ENCODE peak calls at places on chromosomes 3 and 15, in seven cellular contexts. One of them, this sample, is unnamed.
A peak's percentile ranks its signal among the peaks of the same experiment; 100 is the strongest.

GRCh38 chr3:13141991-13142412 is 68.8 kb upstream of the IQSEC1 start:
- DNase-seq in astrocyte: peak; percentile 33
- DNase-seq in HFF-Myc: peak; percentile 17
- DNase-seq in lung: no peak
- DNase-seq in neural crest cell: peak; percentile 70
- DNase-seq in progenitor cell of endocrine pancreas: peak; percentile 69
- DNase-seq in B cell: peak; percentile 32
- DNase-seq in this sample: peak; percentile 73

GRCh38 chr3:41682996-41683395 is 278.9 kb downstream of the ULK4 start:
- DNase-seq in astrocyte: peak; percentile 95
- DNase-seq in HFF-Myc: no peak
- DNase-seq in lung: no peak
- DNase-seq in neural crest cell: no peak
- DNase-seq in progenitor cell of endocrine pancreas: no peak
- DNase-seq in B cell: no peak
- DNase-seq in this sample: no peak

GRCh38 chr15:41865490-41866055 is 26.9 kb downstream of the PLA2G4B start:
- DNase-seq in astrocyte: no peak
- DNase-seq in HFF-Myc: no peak
- DNase-seq in lung: no peak
- DNase-seq in neural crest cell: no peak
- DNase-seq in progenitor cell of endocrine pancreas: no peak
- DNase-seq in B cell: no peak
- DNase-seq in this sample: no peak

GRCh38 chr3:55555866-55556621 is 68.9 kb upstream of the WNT5A start:
- DNase-seq in astrocyte: no peak
- DNase-seq in HFF-Myc: no peak
- DNase-seq in lung: no peak
- DNase-seq in neural crest cell: no peak
- DNase-seq in progenitor cell of endocrine pancreas: no peak
- DNase-seq in B cell: no peak
- DNase-seq in this sample: no peak

GRCh38 chr15:81853349-81853748 is 192.5 kb downstream of the MEX3B start:
- DNase-seq in astrocyte: no peak
- DNase-seq in HFF-Myc: no peak
- DNase-seq in lung: no peak
- DNase-seq in neural crest cell: no peak
- DNase-seq in progenitor cell of endocrine pancreas: no peak
- DNase-seq in B cell: no peak
- DNase-seq in this sample: no peak

GRCh38 chr3:196636369-196637349 is 2.8 kb upstream of the NRROS start:
- DNase-seq in astrocyte: no peak
- DNase-seq in HFF-Myc: no peak
- DNase-seq in lung: no peak
- DNase-seq in neural crest cell: no peak
- DNase-seq in progenitor cell of endocrine pancreas: no peak
- DNase-seq in B cell: no peak
- DNase-seq in this sample: no peak

GRCh38 chr15:98905981-98906711 is 101.4 kb downstream of the PGPEP1L start:
- DNase-seq in astrocyte: peak; percentile 44
- DNase-seq in HFF-Myc: no peak
- DNase-seq in lung: no peak
- DNase-seq in neural crest cell: no peak
- DNase-seq in progenitor cell of endocrine pancreas: no peak
- DNase-seq in B cell: no peak
- DNase-seq in this sample: no peak

GRCh38 chr3:53162672-53163458 is 1.9 kb downstream of the PRKCD start:
- DNase-seq in astrocyte: no peak
- DNase-seq in HFF-Myc: no peak
- DNase-seq in lung: no peak
- DNase-seq in neural crest cell: no peak
- DNase-seq in progenitor cell of endocrine pancreas: no peak
- DNase-seq in B cell: peak; percentile 74
- DNase-seq in this sample: no peak

GRCh38 chr3:117752984-117753717 is 1043.6 kb downstream of the TUSC7 start:
- DNase-seq in astrocyte: peak; percentile 76
- DNase-seq in HFF-Myc: no peak
- DNase-seq in lung: no peak
- DNase-seq in neural crest cell: no peak
- DNase-seq in progenitor cell of endocrine pancreas: no peak
- DNase-seq in B cell: no peak
- DNase-seq in this sample: no peak

GRCh38 chr3:188385295-188385694 is 231.3 kb downstream of the LPP start:
- DNase-seq in astrocyte: no peak
- DNase-seq in HFF-Myc: no peak
- DNase-seq in lung: no peak
- DNase-seq in neural crest cell: no peak
- DNase-seq in progenitor cell of endocrine pancreas: no peak
- DNase-seq in B cell: no peak
- DNase-seq in this sample: no peak

GRCh38 chr3:61221759-61222362 is 29.4 kb downstream of the FHIT start:
- DNase-seq in astrocyte: no peak
- DNase-seq in HFF-Myc: no peak
- DNase-seq in lung: no peak
- DNase-seq in neural crest cell: no peak
- DNase-seq in progenitor cell of endocrine pancreas: no peak
- DNase-seq in B cell: no peak
- DNase-seq in this sample: no peak

GRCh38 chr3:48678056-48678455 is 7.7 kb downstream of the NCKIPSD start:
- DNase-seq in astrocyte: peak; percentile 42
- DNase-seq in HFF-Myc: no peak
- DNase-seq in lung: no peak
- DNase-seq in neural crest cell: no peak
- DNase-seq in progenitor cell of endocrine pancreas: no peak
- DNase-seq in B cell: no peak
- DNase-seq in this sample: no peak

GRCh38 chr15:29129221-29129620 is 140.4 kb downstream of the NSMCE3 start:
- DNase-seq in astrocyte: no peak
- DNase-seq in HFF-Myc: no peak
- DNase-seq in lung: no peak
- DNase-seq in neural crest cell: no peak
- DNase-seq in progenitor cell of endocrine pancreas: no peak
- DNase-seq in B cell: no peak
- DNase-seq in this sample: no peak

GRCh38 chr3:46519952-46520351 is 22.2 kb downstream of the RTP3 start:
- DNase-seq in astrocyte: no peak
- DNase-seq in HFF-Myc: no peak
- DNase-seq in lung: no peak
- DNase-seq in neural crest cell: no peak
- DNase-seq in progenitor cell of endocrine pancreas: no peak
- DNase-seq in B cell: no peak
- DNase-seq in this sample: no peak

GRCh38 chr3:48564022-48564421 is 441 bp upstream of the UCN2 start:
- DNase-seq in astrocyte: peak; percentile 57
- DNase-seq in HFF-Myc: no peak
- DNase-seq in lung: peak; percentile 58
- DNase-seq in neural crest cell: no peak
- DNase-seq in progenitor cell of endocrine pancreas: no peak
- DNase-seq in B cell: no peak
- DNase-seq in this sample: no peak

GRCh38 chr15:37891754-37892368 is 42.6 kb upstream of the TMCO5A start:
- DNase-seq in astrocyte: peak; percentile 37
- DNase-seq in HFF-Myc: peak; percentile 52
- DNase-seq in lung: no peak
- DNase-seq in neural crest cell: no peak
- DNase-seq in progenitor cell of endocrine pancreas: no peak
- DNase-seq in B cell: no peak
- DNase-seq in this sample: no peak

DNA sequence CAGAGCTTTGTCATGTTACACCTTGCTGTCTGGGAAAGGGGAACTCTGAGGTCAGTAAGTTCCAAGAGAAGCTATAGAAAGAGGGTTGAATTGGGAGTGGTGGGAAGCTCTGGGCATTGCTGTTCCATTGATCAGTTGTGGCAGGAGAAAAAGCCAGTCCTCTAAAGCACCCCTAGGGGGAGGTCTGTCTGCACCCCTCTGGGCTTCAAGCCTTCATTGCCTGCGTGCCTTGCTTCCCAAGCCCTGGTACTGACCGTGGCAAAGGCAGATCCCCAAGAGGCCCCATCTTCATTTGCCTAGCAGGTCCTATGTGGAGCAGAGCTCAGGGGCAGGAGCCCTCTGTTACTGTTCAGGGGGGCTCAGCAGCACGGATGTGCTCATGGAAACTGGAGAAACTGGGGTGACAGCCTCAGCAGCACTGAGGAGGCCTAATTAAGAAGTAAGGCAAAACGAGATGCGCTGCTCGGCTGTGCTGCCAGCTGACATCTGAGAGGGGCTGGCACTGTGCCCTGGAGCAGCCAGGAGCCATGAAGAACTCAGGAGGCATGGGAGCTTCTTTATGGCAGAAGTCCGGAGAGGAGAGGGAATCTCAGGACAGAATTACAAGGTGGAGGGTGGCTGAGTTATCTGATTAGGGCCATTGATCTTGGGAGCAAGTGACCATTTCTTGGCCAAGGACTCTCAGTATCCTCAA is 270.9 kb downstream of the RPLP1 start:
- DNase-seq in astrocyte: no peak
- DNase-seq in HFF-Myc: no peak
- DNase-seq in lung: no peak
- DNase-seq in neural crest cell: no peak
- DNase-seq in progenitor cell of endocrine pancreas: no peak
- DNase-seq in B cell: no peak
- DNase-seq in this sample: no peak
- TF ChIP-seq CTCF in astrocyte: no peak
- TF ChIP-seq CTCF in HFF-Myc: peak; percentile 12
- TF ChIP-seq CTCF in lung: no peak
- TF ChIP-seq CTCF in neural crest cell: no peak
- TF ChIP-seq CTCF in progenitor cell of endocrine pancreas: peak; percentile 38
- TF ChIP-seq CTCF in B cell: no peak
- TF ChIP-seq CTCF in this sample: no peak

GRCh38 chr3:23324745-23325144 is 121.6 kb downstream of the UBE2E2 start:
- DNase-seq in astrocyte: peak; percentile 76
- DNase-seq in HFF-Myc: peak; percentile 10
- DNase-seq in lung: no peak
- DNase-seq in neural crest cell: no peak
- DNase-seq in progenitor cell of endocrine pancreas: no peak
- DNase-seq in B cell: no peak
- DNase-seq in this sample: no peak

GRCh38 chr3:23316924-23317323 is 113.8 kb downstream of the UBE2E2 start:
- DNase-seq in astrocyte: no peak
- DNase-seq in HFF-Myc: no peak
- DNase-seq in lung: no peak
- DNase-seq in neural crest cell: no peak
- DNase-seq in progenitor cell of endocrine pancreas: no peak
- DNase-seq in B cell: no peak
- DNase-seq in this sample: no peak

GRCh38 chr3:23325466-23326065 is 122.4 kb downstream of the UBE2E2 start:
- DNase-seq in astrocyte: no peak
- DNase-seq in HFF-Myc: no peak
- DNase-seq in lung: no peak
- DNase-seq in neural crest cell: no peak
- DNase-seq in progenitor cell of endocrine pancreas: no peak
- DNase-seq in B cell: no peak
- DNase-seq in this sample: no peak

GRCh38 chr3:23319913-23320312 is 116.8 kb downstream of the UBE2E2 start:
- DNase-seq in astrocyte: no peak
- DNase-seq in HFF-Myc: no peak
- DNase-seq in lung: no peak
- DNase-seq in neural crest cell: no peak
- DNase-seq in progenitor cell of endocrine pancreas: no peak
- DNase-seq in B cell: no peak
- DNase-seq in this sample: no peak

DNA sequence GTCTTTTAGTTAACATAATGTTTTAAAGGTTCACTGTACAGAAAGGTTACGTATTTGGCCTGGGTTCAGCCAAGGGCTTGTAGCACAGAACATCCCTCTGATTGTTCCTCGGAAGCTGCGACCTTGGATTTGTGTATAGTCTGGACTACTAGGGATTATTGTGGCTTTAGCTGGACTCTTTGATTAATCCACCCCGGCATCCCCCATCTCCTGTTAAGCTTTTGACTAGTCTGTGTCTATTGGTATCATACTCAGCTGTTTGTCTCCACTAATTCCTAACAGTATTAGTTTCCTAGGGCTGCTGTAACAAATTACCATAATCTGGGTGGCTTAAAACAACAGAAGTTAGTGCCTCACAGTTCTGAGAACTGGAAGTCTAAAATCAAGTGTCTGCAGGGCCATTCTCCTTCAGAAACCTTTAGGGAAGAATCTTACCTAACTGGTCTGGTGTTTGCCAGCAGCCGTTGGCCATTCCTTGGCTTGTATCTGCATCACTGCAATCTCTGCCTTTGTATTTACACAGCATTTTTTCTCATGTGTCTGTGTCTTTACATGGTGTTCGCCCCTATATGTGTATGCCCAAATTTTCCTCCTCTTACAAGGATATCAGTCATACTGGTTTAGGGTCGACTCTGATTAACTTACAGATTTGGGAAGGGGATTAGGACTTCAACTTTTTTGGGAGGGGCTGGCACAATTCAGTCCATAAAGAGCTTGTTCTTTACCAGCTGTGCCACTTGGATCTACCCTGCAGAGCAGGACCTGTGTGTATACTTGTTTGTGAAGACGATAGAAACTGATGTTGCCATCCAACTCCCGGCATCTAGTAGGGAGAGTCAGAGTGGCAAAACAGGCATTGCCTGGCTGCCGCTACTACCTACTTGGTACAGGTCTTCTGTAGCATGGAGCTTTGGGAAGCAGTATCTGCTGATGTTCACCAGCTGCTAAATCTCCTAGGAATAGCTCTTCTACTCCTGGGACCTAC is 117.8 kb downstream of the UBE2E2 start:
- DNase-seq in astrocyte: no peak
- DNase-seq in HFF-Myc: no peak
- DNase-seq in lung: no peak
- DNase-seq in neural crest cell: no peak
- DNase-seq in progenitor cell of endocrine pancreas: no peak
- DNase-seq in B cell: no peak
- DNase-seq in this sample: no peak
- TF ChIP-seq CTCF in astrocyte: no peak
- TF ChIP-seq CTCF in HFF-Myc: no peak
- TF ChIP-seq CTCF in lung: no peak
- TF ChIP-seq CTCF in neural crest cell: no peak
- TF ChIP-seq CTCF in progenitor cell of endocrine pancreas: no peak
- TF ChIP-seq CTCF in B cell: no peak
- TF ChIP-seq CTCF in this sample: no peak

DNA sequence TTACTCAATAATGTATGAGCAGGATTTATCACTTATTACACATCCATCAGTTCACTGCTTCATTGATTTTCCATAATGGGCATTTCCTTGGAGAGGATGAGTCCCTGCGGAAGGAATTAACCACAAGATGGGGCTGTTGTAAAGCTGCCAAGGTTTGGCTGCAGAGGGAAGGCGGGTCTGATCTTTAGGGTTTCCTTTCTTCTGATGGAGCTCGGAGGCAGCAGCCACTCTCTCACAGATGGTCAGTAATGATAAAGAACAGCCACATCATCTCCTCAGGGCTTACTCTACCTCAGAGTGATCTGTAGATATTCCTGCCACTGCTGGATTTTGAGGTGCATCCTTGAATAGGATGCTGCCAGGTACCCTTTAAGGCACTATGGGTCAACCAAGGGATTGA is 115.2 kb downstream of the USP13 start:
- DNase-seq in astrocyte: peak; percentile 70
- DNase-seq in HFF-Myc: peak; percentile 44
- DNase-seq in lung: no peak
- DNase-seq in neural crest cell: peak; percentile 24
- DNase-seq in progenitor cell of endocrine pancreas: peak; percentile 12
- DNase-seq in B cell: no peak
- DNase-seq in this sample: no peak
- TF ChIP-seq CTCF in astrocyte: peak; percentile 57
- TF ChIP-seq CTCF in HFF-Myc: peak; percentile 58
- TF ChIP-seq CTCF in lung: no peak
- TF ChIP-seq CTCF in neural crest cell: peak; percentile 66
- TF ChIP-seq CTCF in progenitor cell of endocrine pancreas: peak; percentile 70
- TF ChIP-seq CTCF in B cell: no peak
- TF ChIP-seq CTCF in this sample: peak; percentile 24

GRCh38 chr3:98732239-98733054 is 30.7 kb upstream of the ST3GAL6 start:
- DNase-seq in astrocyte: peak; percentile 22
- DNase-seq in HFF-Myc: no peak
- DNase-seq in lung: peak; percentile 50
- DNase-seq in neural crest cell: peak; percentile 55
- DNase-seq in progenitor cell of endocrine pancreas: peak; percentile 52
- DNase-seq in B cell: no peak
- DNase-seq in this sample: peak; percentile 72
- TF ChIP-seq CTCF in astrocyte: no peak
- TF ChIP-seq CTCF in HFF-Myc: no peak
- TF ChIP-seq CTCF in lung: no peak
- TF ChIP-seq CTCF in neural crest cell: no peak
- TF ChIP-seq CTCF in progenitor cell of endocrine pancreas: no peak
- TF ChIP-seq CTCF in B cell: no peak
- TF ChIP-seq CTCF in this sample: no peak

This sample was measured in mesothelial cell of epicardium.